ENCODE peak calls at places on chromosomes 7 and 10, in nine cellular contexts. W is AG09309; N is fibroblast of pulmonary artery; L is astrocyte; T is cardiac fibroblast; X is CD8-positive, alpha-beta T cell; K is neural progenitor cell; H is A549; I is fibroblast of the aortic adventitia. R is an unnamed sample.

GRCh38 chr7:140242057-140243031 is 65.6 kb upstream of the KDM7A start:
- DNase-seq in W (no peak), N (no peak), L (no peak), T (no peak), X (no peak), K (no peak), H (no peak), I (no peak), R (no peak)

GRCh38 chr10:61280303-61280702 is 172.9 kb downstream of the TMEM26 start:
- DNase-seq in W (no peak), N (peak), L (peak), T (peak), X (no peak), K (no peak), H (peak), I (peak), R (no peak)

GRCh38 chr10:10528563-10528910 is 489.1 kb upstream of the CELF2 start:
- DNase-seq in W (no peak), N (peak), L (peak), T (peak), X (no peak), K (no peak), H (no peak), I (peak), R (no peak)

GRCh38 chr10:123451607-123452245 is 214.4 kb upstream of the GPR26 start:
- DNase-seq in W (no peak), N (no peak), L (no peak), T (no peak), X (no peak), K (peak), H (peak), I (no peak), R (no peak)

GRCh38 chr10:46094931-46095755 is 49.1 kb upstream of the MSMB start:
- DNase-seq in W (no peak), N (no peak), L (no peak), T (no peak), X (no peak), K (peak), H (no peak), I (no peak), R (no peak)

GRCh38 chr7:128841961-128842673 is 11.9 kb downstream of the FLNC start:
- DNase-seq in W (no peak), N (peak), L (peak), T (peak), X (peak), K (peak), H (peak), I (no peak), R (peak)

GRCh38 chr7:33446551-33446950 is 317.2 kb downstream of the BBS9 start:
- DNase-seq in W (no peak), N (no peak), L (peak), T (peak), X (no peak), K (no peak), H (no peak), I (no peak), R (no peak)

GRCh38 chr10:68208424-68209042 is 23.4 kb downstream of the ATOH7 start:
- DNase-seq in W (peak), N (peak), L (peak), T (peak), X (no peak), K (peak), H (peak), I (peak), R (peak)

GRCh38 chr10:113665806-113666354 is 2.0 kb upstream of the NRAP start:
- DNase-seq in W (peak), N (peak), L (peak), T (peak), X (no peak), K (peak), H (peak), I (peak), R (no peak)

GRCh38 chr10:34922138-34922537 is 107.0 kb upstream of the PARD3 start:
- DNase-seq in W (no peak), N (no peak), L (no peak), T (peak), X (no peak), K (no peak), H (no peak), I (no peak), R (no peak)

GRCh38 chr10:48453451-48454301 is 147.2 kb downstream of the MAPK8 start:
- DNase-seq in W (no peak), N (no peak), L (no peak), T (no peak), X (peak), K (no peak), H (no peak), I (no peak), R (no peak)

GRCh38 chr10:52319926-52320325 is 5.8 kb downstream of the DKK1 start:
- DNase-seq in W (no peak), N (no peak), L (peak), T (peak), X (no peak), K (no peak), H (no peak), I (peak), R (no peak)

GRCh38 chr10:102261842-102262241 is 16.5 kb downstream of the GBF1 start:
- DNase-seq in W (no peak), N (no peak), L (no peak), T (no peak), X (no peak), K (no peak), H (no peak), I (peak), R (no peak)

GRCh38 chr7:105279688-105280007 is 109.1 kb downstream of the SRPK2 start:
- DNase-seq in W (no peak), N (no peak), L (no peak), T (no peak), X (no peak), K (no peak), H (no peak), I (no peak), R (no peak)

GRCh38 chr10:113557389-113558321 is 4.8 kb downstream of the HABP2 start:
- DNase-seq in W (no peak), N (peak), L (no peak), T (no peak), X (no peak), K (peak), H (no peak), I (no peak), R (no peak)

GRCh38 chr7:75905785-75906604 is 9.0 kb upstream of the POR start:
- DNase-seq in W (peak), N (peak), L (peak), T (peak), X (no peak), K (peak), H (peak), I (peak), R (peak)

GRCh38 chr10:17793823-17794759 is 15.1 kb upstream of the MRC1 start:
- DNase-seq in W (no peak), N (no peak), L (no peak), T (no peak), X (no peak), K (no peak), H (peak), I (no peak), R (no peak)

GRCh38 chr10:48285710-48286109 is 11.2 kb upstream of the FRMPD2 start:
- DNase-seq in W (no peak), N (no peak), L (no peak), T (peak), X (no peak), K (no peak), H (no peak), I (peak), R (peak)

GRCh38 chr7:132406039-132406438 is 170.2 kb downstream of the PLXNA4 start:
- DNase-seq in W (peak), N (peak), L (peak), T (peak), X (no peak), K (no peak), H (no peak), I (peak), R (no peak)

GRCh38 chr7:54541941-54542618 is at the start of gene VSTM2A:
- DNase-seq in W (no peak), N (no peak), L (no peak), T (no peak), X (no peak), K (peak), H (no peak), I (no peak), R (peak)

GRCh38 chr10:38043516-38043915 is 33.0 kb downstream of the ZNF33A start:
- DNase-seq in W (no peak), N (no peak), L (no peak), T (no peak), X (no peak), K (no peak), H (no peak), I (no peak), R (no peak)

GRCh38 chr7:133742709-133743538 is 384.2 kb upstream of the LRGUK start:
- DNase-seq in W (no peak), N (peak), L (no peak), T (peak), X (no peak), K (peak), H (peak), I (peak), R (no peak)

GRCh38 chr7:8236781-8237407 is 25.1 kb downstream of the ICA1 start:
- DNase-seq in W (no peak), N (no peak), L (no peak), T (no peak), X (no peak), K (no peak), H (no peak), I (no peak), R (no peak)

GRCh38 chr7:17516768-17517167 is 218.3 kb downstream of the AHR start:
- DNase-seq in W (peak), N (no peak), L (peak), T (peak), X (no peak), K (no peak), H (no peak), I (peak), R (no peak)

GRCh38 chr10:105974803-105975456 is 1189.6 kb downstream of the SORCS1 start:
- DNase-seq in W (no peak), N (peak), L (no peak), T (peak), X (no peak), K (peak), H (peak), I (peak), R (peak)

GRCh38 chr7:50069613-50070012 is 23.4 kb downstream of the ZPBP start:
- DNase-seq in W (no peak), N (peak), L (peak), T (peak), X (peak), K (no peak), H (no peak), I (peak), R (no peak)

GRCh38 chr10:92074126-92074887 is 150.7 kb downstream of the BTAF1 start:
- DNase-seq in W (no peak), N (peak), L (no peak), T (peak), X (no peak), K (no peak), H (no peak), I (peak), R (no peak)
- TF ChIP-seq CTCF in W (peak), N (peak), L (peak), T (no peak), X (no peak), K (no peak), H (peak), I (no peak), R (no peak)

DNA sequence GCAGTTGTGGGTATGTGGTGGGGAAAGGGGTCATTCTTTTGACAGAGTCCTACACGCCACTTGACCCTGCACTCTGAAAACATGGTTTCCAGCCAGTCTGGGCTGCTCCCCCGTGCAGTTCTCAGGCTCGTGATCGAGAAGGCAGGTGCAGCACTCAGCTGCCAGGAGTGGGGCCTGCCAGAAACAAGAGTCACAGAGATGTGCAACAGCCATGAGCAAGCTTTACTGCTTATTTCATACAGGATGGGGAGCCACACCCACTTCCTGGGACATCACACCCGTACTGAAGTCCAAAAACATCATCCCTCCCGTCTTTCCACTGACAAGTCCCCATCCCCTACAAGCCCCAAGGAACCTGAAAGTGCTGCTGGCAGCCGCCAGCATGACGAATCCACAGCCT is 9.3 kb downstream of the ATG9B start:
- DNase-seq in W (no peak), N (no peak), L (no peak), T (peak), X (peak), K (no peak), H (no peak), I (no peak), R (no peak)
- TF ChIP-seq CTCF in W (no peak), N (no peak), L (no peak), T (no peak), X (no peak), K (no peak), H (no peak), I (no peak), R (no peak)

GRCh38 chr10:119872860-119873671 is 423 bp upstream of the MCMBP start:
- DNase-seq in W (no peak), N (peak), L (peak), T (peak), X (peak), K (peak), H (peak), I (peak), R (peak)
- TF ChIP-seq CTCF in W (no peak), N (no peak), L (no peak), T (no peak), X (no peak), K (no peak), H (no peak), I (no peak), R (no peak)

DNA sequence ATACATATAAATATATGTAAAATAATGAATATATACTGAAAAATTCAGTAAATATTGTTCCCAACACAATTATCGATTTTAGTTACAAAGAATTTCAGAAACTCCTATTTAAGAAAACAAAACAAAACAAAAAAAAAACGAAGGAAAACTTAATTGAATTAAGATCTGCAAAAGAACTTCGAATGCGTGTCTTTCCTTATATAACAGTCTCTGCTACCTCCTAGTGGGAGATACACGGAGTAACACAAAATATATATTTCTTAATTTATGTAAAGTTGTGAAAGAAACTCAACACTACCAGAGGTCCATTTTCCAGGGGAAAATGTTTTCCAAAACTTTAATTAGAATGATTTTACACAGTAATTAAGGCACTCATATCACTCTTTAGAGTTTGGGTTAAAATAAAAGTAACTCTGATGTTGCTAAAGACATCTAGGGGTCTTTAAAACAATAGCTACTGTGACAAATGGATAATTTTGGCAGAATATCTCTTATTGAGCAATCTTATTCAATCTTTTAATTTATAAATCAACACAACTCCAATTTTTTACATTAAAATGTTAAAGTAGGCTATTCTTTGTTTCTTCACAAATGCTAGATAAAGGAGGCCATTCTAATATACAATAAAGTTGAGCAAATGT is 41.6 kb downstream of the NEBL start:
- DNase-seq in W (no peak), N (peak), L (peak), T (peak), X (no peak), K (peak), H (peak), I (peak), R (no peak)
- TF ChIP-seq CTCF in W (peak), N (peak), L (peak), T (peak), X (no peak), K (peak), H (peak), I (peak), R (peak)

DNA sequence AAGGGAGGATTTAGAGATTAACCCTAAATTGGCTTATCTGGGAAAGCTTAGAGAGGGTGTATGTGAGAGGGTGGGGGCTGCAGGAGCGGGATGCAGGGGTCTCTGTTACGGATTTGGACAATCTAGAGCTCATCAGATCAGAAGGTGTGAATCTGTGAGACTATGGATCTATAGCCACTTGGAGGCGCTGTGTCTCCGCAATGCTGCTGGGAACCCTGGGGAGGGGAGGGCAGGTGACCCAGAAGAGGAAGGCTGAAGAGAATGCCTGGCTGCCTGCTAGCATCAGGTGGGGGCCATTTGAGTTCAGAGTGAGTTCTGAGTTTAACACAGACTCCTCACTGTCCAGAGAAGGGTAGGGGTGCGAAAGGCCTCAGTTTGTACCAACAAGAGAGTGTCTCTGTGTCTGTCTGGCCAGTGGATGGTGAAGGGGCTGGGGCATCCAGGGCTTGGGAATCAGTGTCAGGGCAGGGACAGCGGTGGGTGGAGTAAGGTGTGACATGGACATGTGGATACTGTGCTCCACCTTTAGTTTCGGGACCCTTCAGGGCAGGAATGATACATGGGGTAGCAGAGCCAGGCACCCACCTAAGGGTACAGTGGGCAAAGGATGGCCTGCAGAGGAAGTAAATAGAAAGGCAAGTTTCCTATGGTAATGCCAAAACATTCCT is 187.3 kb upstream of the PRSS58 start:
- DNase-seq in W (no peak), N (no peak), L (no peak), T (no peak), X (peak), K (peak), H (no peak), I (no peak), R (peak)
- TF ChIP-seq CTCF in W (peak), N (peak), L (no peak), T (no peak), X (no peak), K (peak), H (no peak), I (no peak), R (peak)

GRCh38 chr10:94224656-94225055 is 138.1 kb downstream of the NOC3L start:
- DNase-seq in W (no peak), N (no peak), L (peak), T (peak), X (no peak), K (no peak), H (peak), I (peak), R (no peak)

GRCh38 chr10:94220717-94221116 is 142.0 kb downstream of the NOC3L start:
- DNase-seq in W (no peak), N (no peak), L (no peak), T (no peak), X (no peak), K (no peak), H (no peak), I (no peak), R (no peak)

GRCh38 chr10:94223702-94224370 is 138.9 kb downstream of the NOC3L start:
- DNase-seq in W (no peak), N (no peak), L (no peak), T (no peak), X (no peak), K (no peak), H (no peak), I (peak), R (no peak)

GRCh38 chr10:94230134-94230785 is 132.5 kb downstream of the NOC3L start:
- DNase-seq in W (no peak), N (no peak), L (no peak), T (no peak), X (no peak), K (no peak), H (no peak), I (no peak), R (no peak)

DNA sequence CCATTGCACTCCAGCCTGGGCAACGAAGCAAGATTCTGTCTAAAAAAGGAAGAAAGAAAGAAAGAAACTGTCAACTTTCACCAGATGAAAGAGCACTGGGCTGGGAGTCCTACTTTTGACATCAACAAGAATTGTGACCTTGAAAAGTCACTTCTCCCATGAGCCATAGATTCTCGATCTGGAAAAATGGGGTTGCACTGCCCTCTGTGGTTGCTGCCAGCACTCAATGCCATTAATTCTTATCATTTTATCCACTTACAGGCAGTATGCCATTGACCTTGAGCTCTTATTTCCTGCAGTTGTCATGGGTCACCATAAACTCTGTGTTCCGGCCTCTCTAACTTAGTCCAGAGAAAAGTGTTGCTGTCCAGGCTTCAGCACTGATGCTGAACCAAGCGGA is 137.2 kb downstream of the NOC3L start:
- DNase-seq in W (no peak), N (no peak), L (no peak), T (peak), X (no peak), K (no peak), H (peak), I (peak), R (no peak)
- TF ChIP-seq CTCF in W (peak), N (peak), L (peak), T (peak), X (no peak), K (peak), H (peak), I (peak), R (no peak)

DNA sequence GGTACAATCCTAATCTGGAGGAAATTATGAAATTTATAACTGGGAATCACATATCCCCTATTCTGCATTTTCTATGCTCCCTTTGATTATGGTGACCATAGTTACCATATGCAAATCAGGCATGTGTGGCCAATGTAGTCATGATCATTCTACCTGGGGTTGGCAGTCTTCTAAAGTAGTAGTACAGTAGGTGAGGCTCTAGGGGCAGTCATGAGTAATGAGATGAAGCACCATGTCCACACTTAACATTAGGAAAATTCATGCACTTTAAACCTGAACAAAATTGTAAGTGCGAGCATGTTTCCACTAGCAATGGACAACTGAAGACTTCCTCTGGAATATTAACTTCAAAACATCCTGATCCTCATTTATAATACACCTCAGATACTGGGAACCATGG is 545.9 kb downstream of the SUGCT start:
- DNase-seq in W (no peak), N (peak), L (no peak), T (peak), X (no peak), K (peak), H (peak), I (peak), R (no peak)
- TF ChIP-seq CTCF in W (peak), N (peak), L (peak), T (peak), X (no peak), K (peak), H (no peak), I (peak), R (peak)

DNA sequence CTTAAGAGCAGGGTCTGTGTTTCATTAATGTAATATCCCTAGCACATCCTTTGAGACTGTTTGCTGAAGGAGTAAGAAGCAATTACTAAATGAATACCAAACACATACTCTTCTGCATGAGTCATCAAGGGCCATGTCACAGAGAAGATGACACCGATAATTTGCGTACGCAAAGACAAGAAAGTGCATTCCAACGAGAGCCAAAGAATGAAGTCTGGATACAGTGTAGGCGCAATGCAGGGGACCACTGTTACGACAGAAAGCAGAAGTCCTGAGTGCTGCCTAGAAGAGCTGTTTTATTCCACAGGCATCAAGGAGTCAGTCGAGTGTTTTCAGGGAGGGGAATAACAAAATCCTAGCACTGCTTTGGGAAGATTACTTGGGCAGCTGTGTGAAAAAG is 62.7 kb downstream of the VPS41 start:
- DNase-seq in W (no peak), N (peak), L (peak), T (peak), X (no peak), K (no peak), H (peak), I (no peak), R (no peak)
- TF ChIP-seq CTCF in W (no peak), N (no peak), L (no peak), T (no peak), X (no peak), K (no peak), H (no peak), I (no peak), R (no peak)